ENCODE peak calls at places on chromosomes 12 and 14, in five cellular contexts. One of them, this sample, is unnamed.

GRCh38 chr12:57609781-57610552 is 1.3 kb upstream of the ARHGEF25 start:
- DNase-seq in CD8-positive, alpha-beta T cell: no peak
- DNase-seq in Calu3: no peak
- DNase-seq in RWPE1: no peak
- DNase-seq in cardiac muscle cell: no peak
- DNase-seq in this sample: no peak

GRCh38 chr14:59852350-59852749 is 18.2 kb downstream of the RTN1 start:
- DNase-seq in CD8-positive, alpha-beta T cell: no peak
- DNase-seq in cardiac muscle cell: no peak
- DNase-seq in Calu3: no peak
- DNase-seq in RWPE1: no peak
- DNase-seq in this sample: no peak

GRCh38 chr12:111753144-111753881 is 13.4 kb upstream of the ALDH2 start:
- DNase-seq in RWPE1: peak
- DNase-seq in Calu3: peak
- DNase-seq in cardiac muscle cell: peak
- DNase-seq in CD8-positive, alpha-beta T cell: no peak
- DNase-seq in this sample: peak

GRCh38 chr12:3991798-3992580 is 118.8 kb upstream of the PARP11 start:
- DNase-seq in cardiac muscle cell: no peak
- DNase-seq in CD8-positive, alpha-beta T cell: no peak
- DNase-seq in Calu3: no peak
- DNase-seq in RWPE1: no peak
- DNase-seq in this sample: no peak

GRCh38 chr12:49622501-49623141 is 740 bp upstream of the PRPF40B start:
- DNase-seq in CD8-positive, alpha-beta T cell: peak
- DNase-seq in Calu3: peak
- DNase-seq in RWPE1: peak
- DNase-seq in cardiac muscle cell: peak
- DNase-seq in this sample: no peak

GRCh38 chr14:47191693-47192092 is 483.7 kb downstream of the MDGA2 start:
- DNase-seq in Calu3: no peak
- DNase-seq in CD8-positive, alpha-beta T cell: no peak
- DNase-seq in cardiac muscle cell: no peak
- DNase-seq in RWPE1: no peak
- DNase-seq in this sample: no peak

GRCh38 chr12:50728417-50728816 is 35.5 kb upstream of the ATF1 start:
- DNase-seq in RWPE1: no peak
- DNase-seq in cardiac muscle cell: no peak
- DNase-seq in Calu3: no peak
- DNase-seq in CD8-positive, alpha-beta T cell: no peak
- DNase-seq in this sample: no peak

GRCh38 chr12:115749485-115749884 is 528.0 kb downstream of the MED13L start:
- DNase-seq in CD8-positive, alpha-beta T cell: no peak
- DNase-seq in cardiac muscle cell: no peak
- DNase-seq in RWPE1: no peak
- DNase-seq in Calu3: no peak
- DNase-seq in this sample: no peak

GRCh38 chr14:90451443-90451842 is 54.6 kb downstream of the CALM1 start:
- DNase-seq in RWPE1: no peak
- DNase-seq in cardiac muscle cell: no peak
- DNase-seq in Calu3: no peak
- DNase-seq in CD8-positive, alpha-beta T cell: no peak
- DNase-seq in this sample: no peak

GRCh38 chr12:121264135-121264534 is 32.4 kb downstream of the CAMKK2 start:
- DNase-seq in CD8-positive, alpha-beta T cell: no peak
- DNase-seq in cardiac muscle cell: no peak
- DNase-seq in Calu3: no peak
- DNase-seq in RWPE1: no peak
- DNase-seq in this sample: no peak

GRCh38 chr12:68336754-68337343 is 4.7 kb upstream of the MDM1 start:
- DNase-seq in CD8-positive, alpha-beta T cell: no peak
- DNase-seq in cardiac muscle cell: no peak
- DNase-seq in RWPE1: peak
- DNase-seq in Calu3: no peak
- DNase-seq in this sample: peak

GRCh38 chr14:21066882-21067502 is 3.1 kb upstream of the ARHGEF40 start:
- DNase-seq in RWPE1: peak
- DNase-seq in CD8-positive, alpha-beta T cell: no peak
- DNase-seq in Calu3: no peak
- DNase-seq in cardiac muscle cell: no peak
- DNase-seq in this sample: peak

GRCh38 chr14:20631023-20631820 is 10.3 kb downstream of the OR6S1 start:
- DNase-seq in cardiac muscle cell: peak
- DNase-seq in CD8-positive, alpha-beta T cell: peak
- DNase-seq in Calu3: peak
- DNase-seq in RWPE1: no peak
- DNase-seq in this sample: peak

GRCh38 chr14:75184447-75184846 is 8.0 kb upstream of the TMED10 start:
- DNase-seq in RWPE1: no peak
- DNase-seq in Calu3: no peak
- DNase-seq in CD8-positive, alpha-beta T cell: no peak
- DNase-seq in cardiac muscle cell: no peak
- DNase-seq in this sample: peak

GRCh38 chr12:12533238-12533829 is 29.3 kb downstream of the DUSP16 start:
- DNase-seq in Calu3: peak
- DNase-seq in cardiac muscle cell: peak
- DNase-seq in RWPE1: peak
- DNase-seq in CD8-positive, alpha-beta T cell: no peak
- DNase-seq in this sample: peak

GRCh38 chr12:43742106-43742505 is 16.5 kb downstream of the PUS7L start:
- DNase-seq in cardiac muscle cell: no peak
- DNase-seq in RWPE1: no peak
- DNase-seq in CD8-positive, alpha-beta T cell: no peak
- DNase-seq in Calu3: no peak
- DNase-seq in this sample: peak

GRCh38 chr14:68779761-68780323 is 13.0 kb downstream of the ZFP36L1 start:
- DNase-seq in RWPE1: no peak
- DNase-seq in Calu3: no peak
- DNase-seq in CD8-positive, alpha-beta T cell: peak
- DNase-seq in cardiac muscle cell: no peak
- DNase-seq in this sample: no peak

GRCh38 chr12:52182898-52183543 is 8.8 kb downstream of the KRT80 start:
- DNase-seq in RWPE1: no peak
- DNase-seq in CD8-positive, alpha-beta T cell: no peak
- DNase-seq in Calu3: no peak
- DNase-seq in cardiac muscle cell: no peak
- DNase-seq in this sample: no peak

GRCh38 chr14:61621444-61621843 is 73.9 kb upstream of the HIF1A start:
- DNase-seq in cardiac muscle cell: no peak
- DNase-seq in CD8-positive, alpha-beta T cell: no peak
- DNase-seq in RWPE1: no peak
- DNase-seq in Calu3: no peak
- DNase-seq in this sample: no peak

GRCh38 chr12:53267309-53268008 is 640 bp upstream of the ESPL1 start:
- DNase-seq in CD8-positive, alpha-beta T cell: no peak
- DNase-seq in RWPE1: no peak
- DNase-seq in Calu3: peak
- DNase-seq in cardiac muscle cell: no peak
- DNase-seq in this sample: no peak

GRCh38 chr14:66824251-66824650 is 316.3 kb downstream of the GPHN start:
- DNase-seq in RWPE1: no peak
- DNase-seq in Calu3: no peak
- DNase-seq in cardiac muscle cell: no peak
- DNase-seq in CD8-positive, alpha-beta T cell: no peak
- DNase-seq in this sample: no peak

GRCh38 chr12:125892276-125892675 is 827.0 kb downstream of the AACS start:
- DNase-seq in RWPE1: peak
- DNase-seq in CD8-positive, alpha-beta T cell: no peak
- DNase-seq in Calu3: no peak
- DNase-seq in cardiac muscle cell: no peak
- DNase-seq in this sample: no peak

GRCh38 chr12:96034631-96035282 is 630 bp downstream of the LTA4H start:
- DNase-seq in RWPE1: peak
- DNase-seq in Calu3: peak
- DNase-seq in cardiac muscle cell: peak
- DNase-seq in CD8-positive, alpha-beta T cell: no peak
- DNase-seq in this sample: peak

GRCh38 chr14:21233457-21234076 is 35.7 kb downstream of the HNRNPC start:
- DNase-seq in CD8-positive, alpha-beta T cell: no peak
- DNase-seq in Calu3: no peak
- DNase-seq in cardiac muscle cell: no peak
- DNase-seq in RWPE1: no peak
- DNase-seq in this sample: no peak

GRCh38 chr14:74980746-74981661 is 21.7 kb upstream of the EIF2B2 start:
- DNase-seq in CD8-positive, alpha-beta T cell: no peak
- DNase-seq in Calu3: no peak
- DNase-seq in cardiac muscle cell: peak
- DNase-seq in RWPE1: no peak
- DNase-seq in this sample: no peak

GRCh38 chr12:131092911-131093901 is 139.5 kb downstream of the ADGRD1 start:
- DNase-seq in CD8-positive, alpha-beta T cell: no peak
- DNase-seq in Calu3: no peak
- DNase-seq in RWPE1: no peak
- DNase-seq in cardiac muscle cell: no peak
- DNase-seq in this sample: no peak

GRCh38 chr12:117069126-117069788 is 30.0 kb downstream of the TESC start:
- DNase-seq in CD8-positive, alpha-beta T cell: no peak
- DNase-seq in Calu3: no peak
- DNase-seq in RWPE1: no peak
- DNase-seq in cardiac muscle cell: no peak
- DNase-seq in this sample: no peak

GRCh38 chr12:32501835-32502333 is 102.5 kb downstream of the FGD4 start:
- DNase-seq in Calu3: peak
- DNase-seq in cardiac muscle cell: peak
- DNase-seq in RWPE1: peak
- DNase-seq in CD8-positive, alpha-beta T cell: no peak
- DNase-seq in this sample: no peak

GRCh38 chr14:39469094-39469710 is 37.0 kb upstream of the FBXO33 start:
- DNase-seq in Calu3: peak
- DNase-seq in RWPE1: no peak
- DNase-seq in cardiac muscle cell: peak
- DNase-seq in CD8-positive, alpha-beta T cell: peak
- DNase-seq in this sample: no peak

GRCh38 chr12:55132816-55133215 is 6.6 kb downstream of the OR9K2 start:
- DNase-seq in cardiac muscle cell: no peak
- DNase-seq in RWPE1: no peak
- DNase-seq in Calu3: no peak
- DNase-seq in CD8-positive, alpha-beta T cell: no peak
- DNase-seq in this sample: no peak

GRCh38 chr12:88604646-88605045 is 24.4 kb upstream of the KITLG start:
- DNase-seq in Calu3: no peak
- DNase-seq in RWPE1: no peak
- DNase-seq in CD8-positive, alpha-beta T cell: no peak
- DNase-seq in cardiac muscle cell: no peak
- DNase-seq in this sample: no peak

GRCh38 chr14:103118019-103118662 is 5.1 kb upstream of the TNFAIP2 start:
- DNase-seq in Calu3: no peak
- DNase-seq in cardiac muscle cell: no peak
- DNase-seq in CD8-positive, alpha-beta T cell: no peak
- DNase-seq in RWPE1: no peak
- DNase-seq in this sample: no peak

GRCh38 chr12:13435535-13435934 is 239.0 kb downstream of the EMP1 start:
- DNase-seq in CD8-positive, alpha-beta T cell: no peak
- DNase-seq in Calu3: no peak
- DNase-seq in RWPE1: no peak
- DNase-seq in cardiac muscle cell: no peak
- DNase-seq in this sample: no peak

GRCh38 chr14:67536087-67536486 is 3.0 kb downstream of the PLEKHH1 start:
- DNase-seq in Calu3: no peak
- DNase-seq in cardiac muscle cell: no peak
- DNase-seq in RWPE1: no peak
- DNase-seq in CD8-positive, alpha-beta T cell: no peak
- DNase-seq in this sample: no peak

GRCh38 chr12:51863921-51864700 is 15.6 kb upstream of the FIGNL2 start:
- DNase-seq in cardiac muscle cell: peak
- DNase-seq in Calu3: no peak
- DNase-seq in RWPE1: no peak
- DNase-seq in CD8-positive, alpha-beta T cell: no peak
- DNase-seq in this sample: no peak

GRCh38 chr12:66065623-66066022 is 64.9 kb downstream of the LLPH start:
- DNase-seq in Calu3: no peak
- DNase-seq in cardiac muscle cell: no peak
- DNase-seq in CD8-positive, alpha-beta T cell: no peak
- DNase-seq in RWPE1: no peak
- DNase-seq in this sample: no peak

GRCh38 chr12:66063976-66064375 is 66.6 kb downstream of the LLPH start:
- DNase-seq in RWPE1: no peak
- DNase-seq in CD8-positive, alpha-beta T cell: no peak
- DNase-seq in cardiac muscle cell: no peak
- DNase-seq in Calu3: no peak
- DNase-seq in this sample: no peak

GRCh38 chr12:66066929-66067281 is 63.6 kb downstream of the LLPH start:
- DNase-seq in Calu3: no peak
- DNase-seq in cardiac muscle cell: no peak
- DNase-seq in RWPE1: no peak
- DNase-seq in CD8-positive, alpha-beta T cell: no peak
- DNase-seq in this sample: no peak

GRCh38 chr12:66065146-66065545 is 65.4 kb downstream of the LLPH start:
- DNase-seq in cardiac muscle cell: no peak
- DNase-seq in Calu3: no peak
- DNase-seq in RWPE1: no peak
- DNase-seq in CD8-positive, alpha-beta T cell: no peak
- DNase-seq in this sample: no peak

GRCh38 chr12:66066071-66066928 is 64.2 kb downstream of the LLPH start:
- DNase-seq in RWPE1: no peak
- DNase-seq in cardiac muscle cell: peak
- DNase-seq in Calu3: peak
- DNase-seq in CD8-positive, alpha-beta T cell: no peak
- DNase-seq in this sample: no peak
- TF ChIP-seq CTCF in RWPE1: no peak
- TF ChIP-seq CTCF in cardiac muscle cell: no peak
- TF ChIP-seq CTCF in Calu3: no peak
- TF ChIP-seq CTCF in CD8-positive, alpha-beta T cell: no peak
- TF ChIP-seq CTCF in this sample: no peak

GRCh38 chr14:85702191-85702590 is 172.2 kb downstream of the FLRT2 start:
- DNase-seq in cardiac muscle cell: no peak
- DNase-seq in RWPE1: no peak
- DNase-seq in CD8-positive, alpha-beta T cell: no peak
- DNase-seq in Calu3: no peak
- DNase-seq in this sample: no peak
- TF ChIP-seq CTCF in cardiac muscle cell: no peak
- TF ChIP-seq CTCF in RWPE1: no peak
- TF ChIP-seq CTCF in CD8-positive, alpha-beta T cell: no peak
- TF ChIP-seq CTCF in Calu3: no peak
- TF ChIP-seq CTCF in this sample: no peak

DNA sequence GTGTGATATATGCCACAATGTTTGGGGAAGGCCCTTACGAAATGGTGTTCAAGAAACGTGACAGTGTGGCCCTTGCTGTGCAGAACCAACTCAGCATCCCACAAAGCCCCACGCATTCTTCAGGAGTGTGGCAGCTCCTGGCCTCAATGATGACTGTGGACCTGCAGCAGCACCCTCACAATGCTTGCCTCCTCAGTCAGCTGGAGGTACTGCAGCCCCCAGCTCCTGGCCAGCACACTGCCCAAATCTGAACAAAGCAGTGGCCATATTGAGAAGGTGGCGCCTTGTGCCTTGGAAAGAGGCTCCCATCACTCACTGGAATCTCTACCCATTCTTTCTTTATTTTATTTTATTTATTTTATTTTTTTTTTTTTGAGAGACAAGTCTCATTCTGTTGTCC is 10.4 kb downstream of the POLE2 start:
- DNase-seq in Calu3: no peak
- DNase-seq in CD8-positive, alpha-beta T cell: no peak
- DNase-seq in RWPE1: no peak
- DNase-seq in cardiac muscle cell: no peak
- DNase-seq in this sample: no peak
- TF ChIP-seq CTCF in Calu3: no peak
- TF ChIP-seq CTCF in CD8-positive, alpha-beta T cell: no peak
- TF ChIP-seq CTCF in RWPE1: no peak
- TF ChIP-seq CTCF in cardiac muscle cell: no peak
- TF ChIP-seq CTCF in this sample: no peak

GRCh38 chr12:133202493-133203343 is 21.4 kb downstream of the ZNF268 start:
- DNase-seq in CD8-positive, alpha-beta T cell: no peak
- DNase-seq in RWPE1: no peak
- DNase-seq in Calu3: no peak
- DNase-seq in cardiac muscle cell: no peak
- DNase-seq in this sample: no peak
- TF ChIP-seq CTCF in CD8-positive, alpha-beta T cell: no peak
- TF ChIP-seq CTCF in RWPE1: no peak
- TF ChIP-seq CTCF in Calu3: no peak
- TF ChIP-seq CTCF in cardiac muscle cell: no peak
- TF ChIP-seq CTCF in this sample: no peak

This sample was measured in foreskin keratinocyte.